ENCODE peak calls at places on chromosomes 12 and 14, in six cellular contexts. X is fibroblast of the aortic adventitia, J is hepatocyte, P is GM10248, A is epithelial cell of esophagus, S is right atrium auricular region. Z is an unnamed sample.

GRCh38 chr12:81758421-81759214 is 532 bp downstream of the PPFIA2 start:
- DNase-seq in X (peak; percentile 13), J (peak; percentile 54), P (peak; percentile 4), A (peak; percentile 6), S (no peak), Z (no peak)

GRCh38 chr14:68820999-68821683 is 28.3 kb upstream of the ZFP36L1 start:
- DNase-seq in X (no peak), J (peak; percentile 6), P (peak; percentile 67), A (no peak), S (peak; percentile 56), Z (no peak)

GRCh38 chr12:92107094-92107493 is 38.6 kb downstream of the BTG1 start:
- DNase-seq in X (no peak), J (no peak), P (no peak), A (peak; percentile 37), S (no peak), Z (no peak)

GRCh38 chr14:104353221-104353920 is 215.0 kb downstream of the KIF26A start:
- DNase-seq in X (no peak), J (no peak), P (no peak), A (no peak), S (no peak), Z (no peak)

GRCh38 chr12:6553051-6553868 is 2.6 kb downstream of the IFFO1 start:
- DNase-seq in X (peak; percentile 86), J (no peak), P (no peak), A (no peak), S (peak; percentile 81), Z (no peak)

GRCh38 chr14:83253870-83254269 is 1720.2 kb upstream of the SEL1L start:
- DNase-seq in X (no peak), J (no peak), P (no peak), A (no peak), S (no peak), Z (no peak)

GRCh38 chr14:65723348-65723747 is 310.8 kb downstream of the FUT8 start:
- DNase-seq in X (no peak), J (no peak), P (no peak), A (no peak), S (no peak), Z (no peak)

GRCh38 chr14:92787554-92787953 is 6.6 kb upstream of the GOLGA5 start:
- DNase-seq in X (no peak), J (no peak), P (no peak), A (no peak), S (no peak), Z (no peak)

GRCh38 chr14:94522115-94522724 is 13.0 kb upstream of the SERPINA12 start:
- DNase-seq in X (no peak), J (no peak), P (no peak), A (no peak), S (peak; percentile 40), Z (no peak)

GRCh38 chr12:120091371-120092090 is 25.0 kb downstream of the RAB35 start:
- DNase-seq in X (no peak), J (no peak), P (no peak), A (no peak), S (no peak), Z (no peak)

GRCh38 chr12:121241203-121241970 is 31.5 kb downstream of the P2RX4 start:
- DNase-seq in X (no peak), J (no peak), P (no peak), A (no peak), S (no peak), Z (no peak)

GRCh38 chr14:89630096-89630829 is 213.2 kb upstream of the FOXN3 start:
- DNase-seq in X (no peak), J (no peak), P (no peak), A (no peak), S (no peak), Z (no peak)

GRCh38 chr12:98416845-98417244 is 98.5 kb upstream of the TMPO start:
- DNase-seq in X (peak; percentile 68), J (no peak), P (no peak), A (peak; percentile 49), S (no peak), Z (no peak)

GRCh38 chr12:77932216-77932615 is 101.5 kb downstream of the NAV3 start:
- DNase-seq in X (no peak), J (no peak), P (no peak), A (no peak), S (no peak), Z (no peak)
- TF ChIP-seq CTCF in X (no peak), J (peak; percentile 24), P (no peak), A (peak; percentile 13), S (no peak), Z (no peak)

GRCh38 chr14:24351517-24351916 is 11.7 kb upstream of the RIPK3 start:
- DNase-seq in X (peak; percentile 61), J (no peak), P (no peak), A (peak; percentile 76), S (no peak), Z (no peak)
- TF ChIP-seq CTCF in X (no peak), J (no peak), P (no peak), A (peak; percentile 6), S (peak; percentile 15), Z (no peak)

DNA sequence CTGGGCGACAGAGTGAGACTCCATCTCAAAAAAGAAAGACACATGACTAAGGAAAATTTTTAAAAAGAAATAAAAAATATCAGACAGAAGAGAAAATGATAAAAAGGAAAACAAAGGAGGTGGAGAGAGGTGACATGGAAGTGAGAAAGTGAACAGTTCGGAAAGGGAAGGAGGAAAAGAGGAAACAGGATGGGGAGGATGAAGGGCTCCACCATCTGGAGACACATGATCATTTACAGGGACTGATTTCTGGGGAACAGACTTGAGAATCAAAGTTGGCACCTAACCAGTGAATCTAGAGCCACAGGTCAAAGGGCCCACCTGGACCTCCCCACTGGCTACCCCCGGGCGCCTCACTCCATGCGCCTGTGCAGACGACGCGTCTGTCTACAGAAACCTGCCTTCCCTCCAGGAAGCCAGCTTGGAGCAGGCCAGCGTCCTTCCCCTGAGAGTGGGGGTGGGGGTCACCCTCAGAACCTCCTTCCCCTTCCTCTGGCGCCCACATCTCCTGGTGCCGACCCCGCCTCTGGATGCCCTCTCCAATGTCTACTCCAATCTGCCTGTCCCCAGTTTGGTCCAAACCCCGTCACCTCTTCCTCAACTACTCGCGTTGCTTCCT is 60.5 kb downstream of the AMN start:
- DNase-seq in X (no peak), J (no peak), P (no peak), A (no peak), S (no peak), Z (no peak)
- TF ChIP-seq CTCF in X (no peak), J (peak; percentile 2), P (no peak), A (peak; percentile 13), S (no peak), Z (no peak)

DNA sequence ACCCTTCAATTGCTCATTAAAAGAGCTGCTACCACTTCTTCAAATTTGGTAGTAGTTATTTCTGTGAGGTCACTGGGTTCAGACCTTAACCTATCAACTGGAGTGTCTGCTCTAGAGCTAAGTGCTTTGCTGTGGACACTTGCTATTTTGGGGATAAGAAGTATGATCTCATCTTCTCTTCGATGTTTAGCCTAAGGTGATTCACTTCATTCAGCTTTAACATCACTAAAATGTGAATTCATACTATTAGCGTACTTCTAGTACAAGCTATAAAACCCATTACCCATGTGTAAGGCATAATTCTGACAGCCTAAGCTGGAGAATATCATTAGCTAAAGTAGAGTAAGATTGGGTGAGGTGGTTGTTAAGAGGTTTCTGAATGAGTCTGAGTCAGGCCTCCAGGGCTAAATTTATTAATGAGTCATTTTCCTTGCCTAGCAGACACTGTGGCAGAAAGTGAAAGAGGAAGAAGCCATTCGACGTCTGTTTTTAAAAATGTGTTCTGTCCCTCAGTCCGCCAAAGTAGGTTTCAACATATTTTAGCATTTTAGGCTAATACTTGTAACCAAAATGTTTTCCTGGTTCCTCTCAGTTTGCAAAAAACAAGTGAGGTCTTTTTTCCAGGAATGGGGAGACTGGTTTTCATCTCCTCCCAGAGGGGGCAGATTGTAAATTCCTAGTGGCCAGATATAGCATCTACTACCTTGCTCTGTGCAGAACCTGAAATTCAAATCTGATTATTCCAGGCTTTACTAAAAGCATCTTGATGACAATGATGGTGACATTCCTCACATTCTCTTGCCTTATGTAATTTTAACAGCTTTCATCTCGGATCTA is 103.6 kb downstream of the SSPN start:
- DNase-seq in X (peak; percentile 80), J (peak; percentile 41), P (peak; percentile 79), A (peak; percentile 91), S (no peak), Z (no peak)
- TF ChIP-seq CTCF in X (peak; percentile 55), J (peak; percentile 13), P (no peak), A (peak; percentile 44), S (peak; percentile 36), Z (no peak)

DNA sequence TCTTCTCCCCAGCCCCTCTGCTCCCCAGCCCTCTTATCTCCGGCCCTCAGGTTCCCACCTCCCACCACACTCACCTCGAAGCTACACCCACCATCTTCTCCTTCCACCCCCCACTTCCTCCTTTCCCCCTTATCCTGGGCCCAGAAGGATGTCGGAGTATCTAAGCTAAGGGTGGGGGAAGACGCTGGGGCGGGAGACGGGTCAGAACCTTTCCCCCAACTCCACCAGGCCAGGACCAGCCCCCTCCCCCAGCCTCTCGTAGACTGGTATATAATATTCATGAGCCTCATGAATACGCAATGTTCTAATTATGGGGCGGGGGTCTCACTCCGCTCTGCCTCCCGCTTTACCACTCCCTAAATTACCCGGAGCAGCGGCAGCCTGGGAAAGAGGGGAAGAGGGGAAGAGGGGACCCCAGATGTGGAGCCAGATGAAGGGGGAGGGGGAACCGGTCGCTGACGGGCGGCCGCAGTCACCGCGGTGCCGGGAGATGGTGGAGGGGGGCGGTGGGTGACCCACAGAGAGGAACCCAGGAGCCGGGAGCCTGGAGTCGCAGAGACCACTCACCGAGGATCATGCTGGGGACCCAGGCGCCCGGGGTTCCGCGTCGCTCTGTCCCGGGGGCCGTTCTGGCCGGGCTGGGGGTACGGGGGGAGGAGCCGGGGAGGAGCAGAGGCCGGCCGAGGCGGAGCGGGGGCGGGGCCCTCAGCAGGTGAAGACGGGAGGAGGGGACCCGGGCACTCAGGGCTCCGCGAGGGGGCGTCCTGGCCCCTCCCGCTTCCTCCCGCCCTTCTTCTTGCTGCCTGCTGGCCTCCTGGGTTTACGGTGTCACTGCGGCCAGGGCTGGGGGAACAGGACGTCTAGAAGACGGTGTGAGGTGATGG is 6.4 kb upstream of the ZNF385A start:
- DNase-seq in X (no peak), J (peak; percentile 84), P (peak; percentile 91), A (peak; percentile 82), S (no peak), Z (peak; percentile 74)
- TF ChIP-seq CTCF in X (no peak), J (peak; percentile 28), P (peak; percentile 36), A (peak; percentile 30), S (peak; percentile 15), Z (no peak)